ENCODE peak calls at places on chromosomes 1 and 21, in seven cellular contexts. C is NB4, I is cardiac fibroblast, N is psoas muscle, K is heart right ventricle, J is fibroblast of the aortic adventitia, T is AG09309. G is an unnamed sample.

GRCh38 chr1:109850194-109850593 is 60.5 kb upstream of the CSF1 start:
- DNase-seq in C (peak), I (no peak), N (no peak), K (no peak), J (peak), T (no peak), G (no peak)

GRCh38 chr1:151574575-151575529 is 34.7 kb downstream of the TUFT1 start:
- DNase-seq in C (peak), I (peak), N (no peak), K (no peak), J (peak), T (peak), G (no peak)

GRCh38 chr1:246632584-246633168 is 66.4 kb downstream of the CNST start:
- DNase-seq in C (no peak), I (peak), N (no peak), K (no peak), J (peak), T (peak), G (no peak)

GRCh38 chr1:113140588-113141446 is 67.8 kb downstream of the LRIG2 start:
- DNase-seq in C (peak), I (peak), N (peak), K (peak), J (peak), T (no peak), G (no peak)

GRCh38 chr1:219699870-219700269 is 87.0 kb upstream of the ZC3H11B start:
- DNase-seq in C (no peak), I (peak), N (no peak), K (no peak), J (peak), T (peak), G (no peak)

GRCh38 chr1:202860744-202861419 is 28.1 kb downstream of the RABIF start:
- DNase-seq in C (peak), I (peak), N (peak), K (peak), J (peak), T (no peak), G (peak)

GRCh38 chr1:181044449-181044966 is 10.7 kb downstream of the MR1 start:
- DNase-seq in C (peak), I (no peak), N (peak), K (no peak), J (no peak), T (no peak), G (no peak)

GRCh38 chr1:12811409-12811784 is 19.8 kb downstream of the PRAMEF11 start:
- DNase-seq in C (no peak), I (no peak), N (no peak), K (no peak), J (peak), T (no peak), G (no peak)

GRCh38 chr1:188988589-188988988 is 1489.1 kb downstream of the BRINP3 start:
- DNase-seq in C (no peak), I (no peak), N (no peak), K (no peak), J (no peak), T (no peak), G (no peak)

GRCh38 chr1:15322648-15323350 is 75.8 kb downstream of the FHAD1 start:
- DNase-seq in C (no peak), I (no peak), N (no peak), K (no peak), J (no peak), T (no peak), G (no peak)

GRCh38 chr1:248840946-248841345 is 2.9 kb downstream of the ZNF672 start:
- DNase-seq in C (no peak), I (no peak), N (no peak), K (no peak), J (no peak), T (no peak), G (no peak)

GRCh38 chr1:21811875-21812305 is at the start of gene LDLRAD2:
- DNase-seq in C (no peak), I (peak), N (no peak), K (no peak), J (peak), T (no peak), G (no peak)

GRCh38 chr1:175232335-175232734 is 39.8 kb upstream of the KIAA0040 start:
- DNase-seq in C (no peak), I (no peak), N (no peak), K (no peak), J (no peak), T (no peak), G (no peak)

GRCh38 chr1:54728027-54728426 is 12.4 kb downstream of the TTC4 start:
- DNase-seq in C (no peak), I (no peak), N (no peak), K (no peak), J (no peak), T (no peak), G (no peak)

GRCh38 chr21:38376693-38377092 is 119.9 kb downstream of the KCNJ15 start:
- DNase-seq in C (no peak), I (peak), N (no peak), K (no peak), J (no peak), T (no peak), G (no peak)

GRCh38 chr1:201261771-201262547 is 21.3 kb upstream of the PKP1 start:
- DNase-seq in C (no peak), I (no peak), N (no peak), K (no peak), J (no peak), T (no peak), G (no peak)

GRCh38 chr1:165383067-165383466 is 26.6 kb upstream of the LMX1A start:
- DNase-seq in C (no peak), I (peak), N (peak), K (peak), J (peak), T (peak), G (no peak)

GRCh38 chr1:208934933-208935332 is 648.6 kb upstream of the CAMK1G start:
- DNase-seq in C (no peak), I (no peak), N (no peak), K (no peak), J (no peak), T (no peak), G (no peak)

GRCh38 chr1:31869473-31869872 is 53.7 kb upstream of the SPOCD1 start:
- DNase-seq in C (peak), I (no peak), N (no peak), K (no peak), J (no peak), T (no peak), G (no peak)

GRCh38 chr1:204487256-204487615 is 7.4 kb downstream of the PIK3C2B start:
- DNase-seq in C (no peak), I (no peak), N (no peak), K (no peak), J (no peak), T (no peak), G (no peak)

GRCh38 chr1:236206548-236206947 is 64.2 kb downstream of the GPR137B start:
- DNase-seq in C (peak), I (no peak), N (peak), K (peak), J (no peak), T (no peak), G (no peak)

GRCh38 chr1:116457944-116458343 is 84.9 kb downstream of the ATP1A1 start:
- DNase-seq in C (no peak), I (no peak), N (peak), K (peak), J (no peak), T (no peak), G (no peak)

GRCh38 chr1:205928256-205928655 is 15.0 kb downstream of the SLC26A9 start:
- DNase-seq in C (no peak), I (no peak), N (no peak), K (no peak), J (no peak), T (no peak), G (no peak)

GRCh38 chr1:22108343-22109135 is 34.4 kb downstream of the WNT4 start:
- DNase-seq in C (no peak), I (peak), N (no peak), K (no peak), J (peak), T (no peak), G (no peak)

GRCh38 chr1:93013311-93014091 is 52.2 kb upstream of the DIPK1A start:
- DNase-seq in C (no peak), I (no peak), N (no peak), K (no peak), J (no peak), T (no peak), G (no peak)

GRCh38 chr1:2406451-2407041 is 5.8 kb downstream of the PEX10 start:
- DNase-seq in C (no peak), I (no peak), N (no peak), K (no peak), J (no peak), T (no peak), G (no peak)
- TF ChIP-seq CTCF in C (no peak), I (no peak), N (no peak), K (no peak), J (no peak), T (peak), G (peak)

GRCh38 chr1:197066719-197067456 is at the start of gene F13B:
- DNase-seq in C (no peak), I (peak), N (no peak), K (no peak), J (peak), T (no peak), G (no peak)
- TF ChIP-seq CTCF in C (no peak), I (no peak), N (no peak), K (no peak), J (peak), T (peak), G (no peak)

DNA sequence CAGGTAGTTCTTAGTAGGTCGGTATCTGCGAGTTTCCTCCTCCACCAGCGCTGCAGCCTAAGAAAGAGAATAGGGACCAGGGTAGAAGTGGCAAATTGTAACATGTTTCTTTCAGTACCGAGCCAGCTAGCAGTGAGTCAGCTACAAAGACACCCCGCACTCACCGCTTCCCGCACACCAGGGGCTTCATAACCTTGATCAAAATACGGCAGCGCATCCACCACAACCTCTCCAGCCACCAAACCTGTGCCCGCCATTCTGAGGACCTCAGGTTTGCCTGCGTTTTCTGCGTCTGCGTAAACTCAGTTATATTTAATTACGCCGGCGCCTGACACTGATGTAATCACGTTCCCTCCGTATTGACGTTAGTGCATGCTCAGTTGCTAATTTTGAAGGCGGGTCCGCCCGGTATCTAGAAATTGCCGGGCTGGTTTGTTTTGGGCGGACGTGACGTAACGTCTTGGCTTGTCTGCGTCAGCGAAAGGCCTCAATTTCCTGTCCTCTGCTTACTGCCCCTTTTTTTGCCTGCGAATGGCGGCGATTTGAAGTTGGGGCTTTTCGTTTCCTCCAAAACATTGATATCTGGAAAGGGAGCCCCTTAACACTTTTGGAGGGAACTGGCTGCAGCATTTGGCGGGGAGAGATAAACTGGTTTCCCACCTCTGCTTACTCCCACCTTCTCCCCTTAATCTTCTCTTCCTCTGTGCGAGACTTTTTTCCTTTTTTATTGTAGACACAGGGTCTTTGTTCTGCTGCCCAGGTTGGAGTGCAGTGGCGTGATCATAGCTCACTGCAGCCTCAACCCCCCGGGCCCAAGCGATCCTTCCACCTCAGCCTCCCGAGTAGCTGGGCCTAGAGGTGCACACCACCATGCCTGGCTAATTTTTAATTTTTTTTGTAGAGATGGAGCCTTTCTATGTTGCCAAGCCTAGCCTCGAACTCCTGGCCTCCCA is at the start of gene BCAS2:
- DNase-seq in C (peak), I (peak), N (peak), K (peak), J (peak), T (peak), G (peak)
- TF ChIP-seq CTCF in C (no peak), I (no peak), N (no peak), K (no peak), J (no peak), T (no peak), G (no peak)

DNA sequence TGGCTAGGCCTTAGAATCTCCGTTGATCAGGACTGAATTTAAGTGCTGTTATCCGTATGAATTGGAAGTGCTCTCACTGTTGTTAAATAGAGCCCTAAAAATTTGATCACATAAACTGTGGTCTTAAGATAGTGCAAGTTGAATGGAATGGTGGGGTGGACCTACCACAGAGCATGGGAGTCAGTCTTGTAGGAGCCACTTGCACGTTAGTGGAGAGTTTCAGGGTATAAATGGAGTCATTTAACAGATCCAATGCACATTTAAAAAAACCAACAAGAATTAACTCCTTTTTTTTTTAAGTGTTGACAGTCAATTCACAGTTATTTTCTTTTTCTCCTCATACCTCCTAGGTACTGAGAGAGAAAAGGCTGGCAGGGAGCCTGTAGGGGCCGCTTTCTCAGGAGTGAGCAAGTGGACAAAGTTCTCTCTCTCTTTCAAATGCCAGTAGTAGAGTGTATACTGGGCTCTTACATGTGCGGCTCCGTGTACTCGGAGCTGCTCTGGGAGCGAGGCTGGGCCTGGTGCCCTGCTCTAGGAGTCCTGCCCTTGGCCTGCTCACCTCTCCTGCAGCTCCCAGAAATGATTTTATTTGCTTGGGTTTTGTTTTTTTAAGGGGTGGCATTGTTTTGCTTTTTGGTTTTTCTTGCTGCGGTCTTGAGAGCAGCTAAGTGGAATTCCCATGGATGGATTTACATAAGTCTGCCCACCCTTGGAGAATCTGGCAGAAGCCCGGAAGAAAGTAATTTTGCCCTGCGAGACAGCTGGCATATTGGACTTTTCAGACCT is 91.3 kb downstream of the ATP5PO start:
- DNase-seq in C (no peak), I (no peak), N (no peak), K (no peak), J (peak), T (no peak), G (no peak)
- TF ChIP-seq CTCF in C (no peak), I (no peak), N (no peak), K (no peak), J (no peak), T (no peak), G (no peak)

GRCh38 chr1:230978491-230979388 is at the start of the genes ARV1 and TTC13:
- DNase-seq in C (peak), I (peak), N (peak), K (peak), J (peak), T (peak), G (peak)
- TF ChIP-seq CTCF in C (peak), I (no peak), N (peak), K (peak), J (no peak), T (peak), G (peak)

DNA sequence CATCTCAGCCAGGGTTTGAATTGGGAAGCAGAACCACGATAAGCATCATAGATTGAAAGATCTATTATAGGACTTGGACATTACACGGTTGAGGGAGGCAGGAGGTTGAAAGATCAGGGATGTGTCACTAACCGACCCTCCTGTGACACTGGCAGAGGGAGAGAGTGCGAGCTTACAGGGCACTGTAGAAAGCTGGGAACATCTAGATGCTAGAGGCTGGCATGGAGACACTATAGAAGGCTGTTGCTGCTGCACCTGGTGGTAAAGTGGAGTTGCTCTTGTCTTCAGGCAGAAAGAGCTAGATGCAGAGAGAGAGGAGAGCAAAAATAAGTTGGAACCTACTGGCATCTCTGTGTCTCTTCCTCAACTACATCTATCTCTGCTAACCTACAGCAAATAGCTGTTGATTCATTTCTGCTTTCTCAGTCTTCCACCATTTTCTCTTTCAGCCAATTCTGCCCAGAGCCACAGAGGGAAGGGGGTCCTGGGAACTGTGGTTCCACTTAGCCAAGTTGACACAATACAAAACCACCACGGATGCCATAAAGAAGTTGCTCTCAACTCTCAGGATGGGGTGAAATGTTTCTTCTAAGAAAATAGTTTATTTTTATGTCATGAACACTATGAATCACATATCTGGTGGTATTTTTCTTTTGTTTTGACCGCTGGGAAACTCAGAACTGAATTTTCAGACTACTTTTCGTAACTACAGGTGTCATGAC is 155.9 kb downstream of the ZNF281 start:
- DNase-seq in C (no peak), I (no peak), N (no peak), K (no peak), J (no peak), T (no peak), G (no peak)
- TF ChIP-seq CTCF in C (no peak), I (no peak), N (no peak), K (no peak), J (no peak), T (no peak), G (no peak)